ENCODE peak calls at places on chromosomes 11 and 22, in four cellular contexts. I is HCT116, N is esophagus muscularis mucosa, R is stomach. E is an unnamed sample. For H3K36me3, the result is how much of the 10 kb centered on the place peaks cover.

GRCh38 chr11:34599406-34599901 is 21.4 kb upstream of the EHF start:
- DNase-seq in I (peak), N (no peak), R (no peak), E (no peak)

GRCh38 chr22:49629024-49629570 is 198.6 kb downstream of the BRD1 start:
- DNase-seq in I (no peak), N (no peak), R (no peak), E (peak)

GRCh38 chr11:128772814-128773213 is 78.9 kb downstream of the FLI1 start:
- DNase-seq in I (no peak), N (no peak), R (peak), E (peak)

GRCh38 chr11:118648291-118648690 is 31.2 kb downstream of the TREH start:
- DNase-seq in I (no peak), N (no peak), R (no peak), E (peak)

GRCh38 chr11:69828276-69828970 is 9.2 kb upstream of the FGF3 start:
- DNase-seq in I (no peak), N (no peak), R (no peak), E (peak)

GRCh38 chr11:2788751-2789140 is 89.0 kb upstream of the KCNQ1OT1 start:
- DNase-seq in I (no peak), N (peak), R (peak), E (peak)

GRCh38 chr11:79940976-79941735 is 500.3 kb upstream of the TENM4 start:
- DNase-seq in I (no peak), N (no peak), R (no peak), E (no peak)

GRCh38 chr22:24112188-24112587 is 69.1 kb upstream of the SUSD2 start:
- DNase-seq in I (no peak), N (no peak), R (no peak), E (no peak)

GRCh38 chr11:61505640-61506155 is 2.9 kb upstream of the LRRC10B start:
- DNase-seq in I (no peak), N (no peak), R (no peak), E (no peak)

GRCh38 chr11:12806113-12806512 is 131.9 kb downstream of the TEAD1 start:
- DNase-seq in I (no peak), N (no peak), R (no peak), E (no peak)

GRCh38 chr11:75667268-75667830 is 1.5 kb downstream of the MAP6 start:
- DNase-seq in I (no peak), N (no peak), R (peak), E (no peak)

GRCh38 chr11:70109006-70109405 is 30.9 kb downstream of the ANO1 start:
- DNase-seq in I (no peak), N (no peak), R (no peak), E (no peak)

GRCh38 chr11:12245091-12245490 is 132.3 kb upstream of the PARVA start:
- DNase-seq in I (no peak), N (no peak), R (no peak), E (no peak)

GRCh38 chr11:76209956-76210885 is 3.9 kb upstream of the WNT11 start:
- DNase-seq in I (no peak), N (no peak), R (peak), E (peak)

GRCh38 chr22:41915035-41915782 is at the start of gene SHISA8:
- DNase-seq in I (no peak), N (no peak), R (peak), E (peak)

GRCh38 chr11:116882386-116882785 is 45.0 kb upstream of the APOA1 start:
- DNase-seq in I (peak), N (no peak), R (no peak), E (no peak)

GRCh38 chr22:23067023-23067650 is 3.2 kb upstream of the GNAZ start:
- DNase-seq in I (no peak), N (peak), R (peak), E (peak)

GRCh38 chr22:43210631-43211515 is 23.9 kb upstream of the TTLL12 start:
- DNase-seq in I (no peak), N (no peak), R (no peak), E (no peak)

GRCh38 chr22:32672542-32672941 is 129.0 kb upstream of the TIMP3 start:
- DNase-seq in I (no peak), N (no peak), R (no peak), E (no peak)

GRCh38 chr22:49525366-49525765 is 302.3 kb downstream of the BRD1 start:
- DNase-seq in I (no peak), N (no peak), R (no peak), E (no peak)

GRCh38 chr11:68158580-68158979 is 37.4 kb upstream of the CHKA start:
- DNase-seq in I (no peak), N (no peak), R (no peak), E (no peak)

GRCh38 chr11:45928535-45929215 is 6.2 kb downstream of the LARGE2 start:
- DNase-seq in I (no peak), N (no peak), R (no peak), E (peak)

GRCh38 chr22:42388130-42388797 is 43.9 kb downstream of the NFAM1 start:
- DNase-seq in I (no peak), N (no peak), R (no peak), E (no peak)

GRCh38 chr11:82732734-82733443 is 775 bp downstream of the FAM181B start:
- DNase-seq in I (no peak), N (no peak), R (no peak), E (peak)

GRCh38 chr11:2155511-2155910 is 5.5 kb downstream of the INS start:
- DNase-seq in I (no peak), N (no peak), R (no peak), E (no peak)

GRCh38 chr11:72588656-72589410 is 85.4 kb downstream of the PDE2A start:
- DNase-seq in I (no peak), N (no peak), R (no peak), E (no peak)

GRCh38 chr11:72591785-72592490 is 82.3 kb downstream of the PDE2A start:
- DNase-seq in I (no peak), N (no peak), R (no peak), E (no peak)

GRCh38 chr11:72591023-72591422 is 83.2 kb downstream of the PDE2A start:
- DNase-seq in I (no peak), N (no peak), R (no peak), E (no peak)

GRCh38 chr11:72587696-72588095 is 86.5 kb downstream of the PDE2A start:
- DNase-seq in I (no peak), N (no peak), R (no peak), E (peak)

DNA sequence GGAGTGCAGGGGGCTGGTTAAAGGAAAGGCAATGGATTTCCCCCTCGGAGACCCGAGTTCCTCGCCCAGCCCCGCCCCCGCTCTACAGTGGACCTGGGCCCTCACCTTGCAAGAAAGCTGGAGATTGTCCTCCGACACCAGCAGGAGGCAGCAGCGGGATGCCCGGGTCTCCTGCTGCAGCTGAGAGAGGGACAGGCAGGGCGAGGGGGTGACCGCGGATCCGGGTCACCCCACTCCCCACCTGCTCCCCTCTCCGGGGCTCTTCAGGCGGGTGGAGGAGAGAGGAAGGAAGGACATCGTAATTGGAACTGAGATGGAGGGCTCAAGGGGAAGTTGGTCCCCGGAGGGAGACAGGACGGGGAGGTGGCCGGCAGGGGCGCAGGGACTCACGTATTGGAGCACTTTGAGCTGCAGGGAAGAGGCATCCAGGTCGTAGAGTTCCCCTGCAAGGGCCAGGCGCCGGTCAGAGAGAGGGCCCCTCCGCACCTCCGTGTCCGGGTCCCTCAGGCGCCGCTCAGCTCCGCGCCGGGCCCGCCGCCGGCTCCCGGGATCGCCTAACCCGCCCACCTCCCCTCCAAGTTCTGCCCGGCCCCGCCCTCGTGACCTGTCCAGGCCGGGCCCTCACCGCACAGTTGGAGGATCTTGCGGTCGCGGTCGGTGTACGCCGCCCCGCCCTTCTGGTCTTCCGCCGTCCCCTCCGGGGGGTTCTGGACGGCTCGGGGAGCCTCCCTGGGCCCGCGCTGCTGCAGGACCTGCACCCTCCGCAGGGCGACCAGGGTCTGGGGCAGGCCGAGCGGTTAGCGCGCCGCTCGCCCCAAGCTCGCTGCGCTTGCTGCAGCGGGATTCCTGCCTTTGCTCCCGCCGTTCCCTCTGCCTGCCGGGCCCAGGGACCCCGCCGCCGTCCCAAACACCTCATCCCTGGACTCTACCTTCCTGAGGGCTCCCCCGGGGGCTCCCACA is 84.1 kb downstream of the PDE2A start:
- DNase-seq in I (no peak), N (no peak), R (peak), E (peak)
- H3K4me3 ChIP-seq in I (no peak), N (peak), R (peak), E (peak)

DNA sequence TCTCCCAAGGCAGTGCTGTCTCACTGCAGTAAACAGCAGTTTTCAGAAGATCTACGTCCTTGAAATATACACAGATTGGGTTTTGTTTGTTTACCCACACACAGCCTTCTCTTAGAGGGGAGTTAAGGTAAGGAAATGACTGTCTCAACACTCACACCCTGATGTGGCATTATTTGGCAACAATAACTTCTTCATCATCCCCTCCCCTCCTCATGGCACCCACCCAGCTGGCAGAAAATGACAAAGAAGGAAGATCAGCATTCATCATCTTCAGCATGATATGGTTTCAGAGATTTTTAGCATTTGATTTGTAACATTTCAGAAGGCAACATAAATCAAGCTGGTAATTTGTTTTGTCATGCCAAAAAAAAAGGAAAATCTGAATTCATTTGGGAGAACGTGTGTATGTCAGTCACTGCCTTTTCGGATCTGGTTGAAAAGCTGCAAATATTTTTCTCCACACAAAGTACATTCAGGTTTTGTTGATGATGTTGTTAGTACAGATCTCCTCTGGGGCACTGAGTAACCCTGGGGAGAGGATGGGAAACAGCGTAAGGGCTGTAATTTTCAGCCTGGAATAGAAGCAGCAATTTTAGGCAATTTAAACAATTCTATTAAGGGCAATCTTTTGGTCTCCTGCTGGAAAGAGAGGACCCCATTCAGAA is 132.6 kb downstream of the COMMD9 start:
- DNase-seq in I (no peak), N (no peak), R (no peak), E (no peak)
- TF ChIP-seq POLR2AphosphoS5 in I (no peak), N (no peak), R (no peak), E (no peak)

GRCh38 chr22:39967103-39967829 is 7.1 kb downstream of the TMA7B start:
- DNase-seq in I (no peak), N (no peak), R (no peak), E (no peak)

GRCh38 chr22:39965749-39966148 is 5.6 kb downstream of the TMA7B start:
- DNase-seq in I (no peak), N (no peak), R (no peak), E (no peak)

GRCh38 chr22:39970742-39971141 is 10.5 kb downstream of the TMA7B start:
- DNase-seq in I (no peak), N (no peak), R (no peak), E (no peak)

GRCh38 chr22:39967996-39968968 is 8.1 kb downstream of the TMA7B start:
- DNase-seq in I (no peak), N (no peak), R (no peak), E (no peak)

DNA sequence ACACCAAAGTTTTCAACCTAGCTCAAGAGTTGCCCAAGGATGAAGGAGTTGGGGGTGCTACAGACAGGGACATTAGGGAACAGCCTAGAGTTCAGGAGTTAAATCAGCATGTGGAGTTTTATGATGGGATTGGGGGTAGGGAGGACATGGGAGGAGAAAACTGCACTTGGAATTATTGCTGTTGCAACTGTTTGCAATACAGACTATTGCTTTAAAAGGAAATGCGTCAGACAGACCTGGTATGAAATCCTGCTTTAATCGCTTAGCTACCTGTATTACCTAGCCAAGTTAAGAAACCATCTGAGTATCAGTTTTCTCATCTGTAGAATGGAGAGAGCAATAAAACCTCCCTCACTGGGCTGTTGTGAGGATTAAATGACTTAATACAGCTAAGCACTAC is 6.3 kb downstream of the TMA7B start:
- DNase-seq in I (no peak), N (no peak), R (no peak), E (no peak)
- H3K36me3 ChIP-seq in I (under half), N (under half), R (under half), E (half or more)

DNA sequence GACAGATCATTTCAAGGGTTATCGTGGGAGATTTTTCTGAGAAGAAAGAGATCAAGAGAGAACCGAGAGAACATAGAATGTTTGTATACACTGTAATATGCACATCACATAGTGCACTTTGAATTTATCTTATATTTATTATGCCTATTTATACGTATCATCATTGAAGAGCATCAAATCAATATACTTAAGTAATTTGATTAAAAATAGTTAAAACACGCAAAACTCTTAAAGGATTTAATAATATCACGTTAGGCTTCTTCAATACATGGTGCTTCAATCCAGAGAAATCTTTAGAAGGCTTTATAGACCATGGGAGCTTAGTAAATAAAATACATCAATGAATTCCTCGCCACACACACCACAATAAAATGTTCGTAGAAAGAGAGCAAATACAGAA is 139.5 kb upstream of the C11orf58 start:
- DNase-seq in I (no peak), N (no peak), R (no peak), E (no peak)
- H3K4me3 ChIP-seq in I (no peak), N (no peak), R (no peak), E (no peak)

DNA sequence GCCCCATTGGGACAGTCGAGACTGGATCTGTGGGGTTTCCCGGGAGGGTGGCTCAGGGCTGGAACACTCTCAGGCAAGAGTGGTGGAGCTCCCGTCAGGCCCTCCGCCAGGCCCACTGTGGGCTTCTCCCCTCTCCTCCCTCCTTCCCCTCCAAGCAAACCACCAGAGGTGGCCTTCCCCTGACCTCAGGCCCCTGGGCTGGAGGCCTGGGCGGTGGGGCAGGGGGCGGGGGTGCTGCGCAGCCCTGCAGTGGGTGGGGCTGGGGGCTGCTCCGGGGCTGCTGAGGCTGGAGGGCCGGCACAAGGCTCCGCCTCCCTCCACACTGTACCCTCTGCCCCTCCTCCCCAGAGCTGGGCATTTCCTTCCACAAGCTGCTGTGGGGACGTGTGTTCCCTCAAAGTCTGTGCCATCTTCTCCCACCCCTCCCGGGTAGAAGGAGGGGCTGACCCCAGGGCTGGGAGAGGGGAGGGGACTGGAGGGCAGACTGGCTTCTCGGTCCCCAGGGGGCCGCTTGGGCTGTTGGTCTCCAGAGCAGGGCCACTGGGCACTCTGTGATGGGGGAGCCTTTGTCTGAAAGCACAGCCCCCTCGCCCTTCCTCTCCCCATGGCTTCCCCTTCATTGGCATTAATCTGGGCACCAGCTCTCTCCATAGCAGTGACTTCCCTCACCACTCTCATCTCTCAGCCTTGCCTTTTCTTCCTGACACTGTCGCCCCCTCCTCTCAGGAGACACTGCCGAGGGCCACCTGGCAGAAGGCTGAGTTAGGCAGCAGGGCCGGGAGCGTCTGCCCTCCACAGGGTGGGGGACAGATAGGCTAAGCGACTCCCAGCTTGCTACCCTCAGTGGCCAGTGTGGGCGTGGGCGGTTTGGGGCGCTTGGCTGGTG is 7.1 kb downstream of the RCOR2 start:
- DNase-seq in I (no peak), N (no peak), R (no peak), E (no peak)
- TF ChIP-seq POLR2AphosphoS5 in I (no peak), N (no peak), R (no peak), E (no peak)

E was measured in spleen.